ENCODE peak calls at places on chromosome 7, in ten cellular contexts. F is uterus, V is brain microvascular endothelial cell, Z is endodermal cell, C is hepatocyte, U is lower leg skin, N is HCT116, L is AG04450, P is GM23338, X is lung. M is an unnamed sample.

GRCh38 chr7:129186749-129187260 is 1.6 kb upstream of the SMO start:
- DNase-seq in F (no peak), V (no peak), Z (no peak), C (no peak), U (no peak), N (no peak), L (no peak), P (no peak), X (no peak), M (no peak)

GRCh38 chr7:69695998-69696657 is 97.9 kb downstream of the AUTS2 start:
- DNase-seq in F (no peak), V (no peak), Z (no peak), C (no peak), U (no peak), N (no peak), L (no peak), P (no peak), X (no peak), M (no peak)

GRCh38 chr7:158595068-158595467 is 7.4 kb upstream of the PTPRN2 start:
- DNase-seq in F (no peak), V (no peak), Z (peak; percentile 73), C (peak; percentile 76), U (no peak), N (peak; percentile 23), L (no peak), P (no peak), X (no peak), M (no peak)

GRCh38 chr7:140696024-140696678 is 357 bp upstream of the NDUFB2 start:
- DNase-seq in F (peak; percentile 97), V (peak; percentile 90), Z (peak; percentile 98), C (peak; percentile 97), U (peak; percentile 93), N (peak; percentile 76), L (peak; percentile 62), P (peak; percentile 97), X (peak; percentile 96), M (peak; percentile 94)

GRCh38 chr7:69765879-69766278 is 167.6 kb downstream of the AUTS2 start:
- DNase-seq in F (no peak), V (no peak), Z (no peak), C (no peak), U (no peak), N (no peak), L (no peak), P (no peak), X (no peak), M (no peak)

GRCh38 chr7:107327986-107328569 is 141.8 kb upstream of the GPR22 start:
- DNase-seq in F (no peak), V (peak; percentile 37), Z (no peak), C (no peak), U (no peak), N (no peak), L (no peak), P (no peak), X (no peak), M (peak; percentile 4)

GRCh38 chr7:132160525-132161230 is 415.6 kb downstream of the PLXNA4 start:
- DNase-seq in F (no peak), V (no peak), Z (no peak), C (no peak), U (no peak), N (no peak), L (no peak), P (no peak), X (no peak), M (no peak)

GRCh38 chr7:65387893-65388292 is 14.2 kb downstream of the ZNF92 start:
- DNase-seq in F (no peak), V (no peak), Z (no peak), C (no peak), U (no peak), N (no peak), L (no peak), P (no peak), X (no peak), M (no peak)

GRCh38 chr7:142498364-142498763 is 240.5 kb upstream of the PRSS58 start:
- DNase-seq in F (no peak), V (no peak), Z (no peak), C (no peak), U (no peak), N (no peak), L (no peak), P (no peak), X (no peak), M (no peak)

GRCh38 chr7:142499641-142500040 is 241.8 kb upstream of the PRSS58 start:
- DNase-seq in F (no peak), V (no peak), Z (no peak), C (no peak), U (no peak), N (no peak), L (no peak), P (no peak), X (no peak), M (no peak)

GRCh38 chr7:142500364-142500763 is 242.5 kb upstream of the PRSS58 start:
- DNase-seq in F (no peak), V (no peak), Z (no peak), C (no peak), U (no peak), N (no peak), L (no peak), P (no peak), X (no peak), M (no peak)

GRCh38 chr7:142494021-142494420 is 236.2 kb upstream of the PRSS58 start:
- DNase-seq in F (no peak), V (no peak), Z (no peak), C (no peak), U (no peak), N (no peak), L (no peak), P (no peak), X (no peak), M (no peak)

GRCh38 chr7:142496545-142496991 is 238.7 kb upstream of the PRSS58 start:
- DNase-seq in F (no peak), V (no peak), Z (no peak), C (peak; percentile 45), U (no peak), N (peak; percentile 42), L (no peak), P (peak; percentile 61), X (no peak), M (peak; percentile 59)
- TF ChIP-seq CTCF in F (peak; percentile 40), V (peak; percentile 82), Z (peak; percentile 87), C (peak; percentile 78), U (no peak), N (peak; percentile 75), L (peak; percentile 70), P (peak; percentile 86), X (peak; percentile 40), M (peak; percentile 72)

GRCh38 chr7:98862716-98863420 is 6.9 kb downstream of the TMEM130 start:
- DNase-seq in F (no peak), V (no peak), Z (no peak), C (no peak), U (no peak), N (no peak), L (no peak), P (no peak), X (no peak), M (no peak)
- H3K4me3 ChIP-seq in F (no peak overlapping the region), V (no peak overlapping the region), Z (no peak overlapping the region), C (no peak overlapping the region), U (no peak overlapping the region), N (no peak overlapping the region), L (no peak overlapping the region), P (no peak overlapping the region), X (no peak overlapping the region), M (no peak overlapping the region)

GRCh38 chr7:10104292-10104691 is 869.4 kb upstream of the PHF14 start:
- DNase-seq in F (no peak), V (no peak), Z (no peak), C (no peak), U (no peak), N (no peak), L (no peak), P (peak; percentile 26), X (no peak), M (no peak)
- TF ChIP-seq CTCF in F (no peak), V (no peak), Z (peak; percentile 50), C (no peak), U (no peak), N (no peak), L (no peak), P (no peak), X (no peak), M (no peak)

GRCh38 chr7:22485189-22485588 is 14.8 kb downstream of the STEAP1B start:
- DNase-seq in F (no peak), V (peak; percentile 37), Z (no peak), C (no peak), U (no peak), N (no peak), L (no peak), P (no peak), X (no peak), M (no peak)

GRCh38 chr7:22480523-22481075 is 19.4 kb downstream of the STEAP1B start:
- DNase-seq in F (no peak), V (no peak), Z (no peak), C (no peak), U (no peak), N (no peak), L (no peak), P (no peak), X (no peak), M (no peak)

GRCh38 chr7:22482476-22482875 is 17.5 kb downstream of the STEAP1B start:
- DNase-seq in F (no peak), V (no peak), Z (no peak), C (no peak), U (no peak), N (no peak), L (no peak), P (no peak), X (no peak), M (no peak)

GRCh38 chr7:22477876-22478450 is 22.0 kb downstream of the STEAP1B start:
- DNase-seq in F (no peak), V (no peak), Z (peak; percentile 81), C (no peak), U (no peak), N (no peak), L (no peak), P (no peak), X (no peak), M (no peak)

GRCh38 chr7:22481726-22482125 is 18.3 kb downstream of the STEAP1B start:
- DNase-seq in F (no peak), V (no peak), Z (no peak), C (no peak), U (no peak), N (no peak), L (no peak), P (no peak), X (no peak), M (no peak)
- H3K4me3 ChIP-seq in F (no peak overlapping the region), V (no peak overlapping the region), Z (no peak overlapping the region), C (no peak overlapping the region), U (no peak overlapping the region), N (no peak overlapping the region), L (no peak overlapping the region), P (no peak overlapping the region), X (no peak overlapping the region), M (no peak overlapping the region)

GRCh38 chr7:2146676-2147472 is 85.9 kb downstream of the MAD1L1 start:
- DNase-seq in F (no peak), V (no peak), Z (no peak), C (no peak), U (no peak), N (no peak), L (no peak), P (no peak), X (no peak), M (no peak)
- TF ChIP-seq CTCF in F (no peak), V (peak; percentile 6), Z (no peak), C (no peak), U (no peak), N (peak; percentile 7), L (no peak), P (peak; percentile 24), X (no peak), M (no peak)

GRCh38 chr7:87210506-87210905 is 9.0 kb downstream of the TMEM243 start:
- DNase-seq in F (no peak), V (no peak), Z (no peak), C (no peak), U (no peak), N (no peak), L (no peak), P (no peak), X (no peak), M (no peak)
- H3K4me3 ChIP-seq in F (no peak overlapping the region), V (no peak overlapping the region), Z (no peak overlapping the region), C (no peak overlapping the region), U (no peak overlapping the region), N (no peak overlapping the region), L (no peak overlapping the region), P (no peak overlapping the region), X (no peak overlapping the region), M (no peak overlapping the region)